ENCODE peak calls at places on chromosomes 3 and 15, in four cellular contexts. C, K, B and J are unnamed samples.
A peak's percentile ranks its signal among the peaks of the same experiment; 100 is the strongest.

GRCh38 chr3:124860599-124860998 is 26.6 kb downstream of the ITGB5 start:
- DNase-seq in C (peak; percentile 93), K (peak; percentile 94), B (no peak), J (no peak)

GRCh38 chr15:47987908-47988532 is 132.8 kb upstream of the SLC24A5 start:
- DNase-seq in C (no peak), K (no peak), B (no peak), J (no peak)

GRCh38 chr15:65421360-65422215 is 1.2 kb downstream of the IGDCC4 start:
- DNase-seq in C (peak; percentile 64), K (peak; percentile 88), B (no peak), J (no peak)

GRCh38 chr15:86915811-86916331 is 836.2 kb downstream of the AGBL1 start:
- DNase-seq in C (peak; percentile 65), K (no peak), B (no peak), J (no peak)

GRCh38 chr3:43256714-43257461 is 29.5 kb upstream of the SNRK start:
- DNase-seq in C (no peak), K (no peak), B (no peak), J (no peak)

GRCh38 chr3:17800232-17800631 is 57.8 kb upstream of the TBC1D5 start:
- DNase-seq in C (no peak), K (no peak), B (no peak), J (no peak)

GRCh38 chr15:66472176-66472999 is 25.2 kb downstream of the SNAPC5 start:
- DNase-seq in C (no peak), K (no peak), B (peak; percentile 6), J (no peak)

GRCh38 chr3:50211930-50212329 is 6.9 kb downstream of the SLC38A3 start:
- DNase-seq in C (no peak), K (no peak), B (no peak), J (no peak)

GRCh38 chr3:98733055-98733777 is 29.9 kb upstream of the ST3GAL6 start:
- DNase-seq in C (peak; percentile 26), K (peak; percentile 86), B (no peak), J (no peak)

GRCh38 chr3:111733856-111734255 is 125.2 kb upstream of the PHLDB2 start:
- DNase-seq in C (no peak), K (no peak), B (no peak), J (no peak)

GRCh38 chr3:119585867-119586570 is 6.7 kb downstream of the ADPRH start:
- DNase-seq in C (no peak), K (no peak), B (no peak), J (no peak)

GRCh38 chr3:23395115-23395514 is 192.0 kb downstream of the UBE2E2 start:
- DNase-seq in C (no peak), K (no peak), B (no peak), J (no peak)

GRCh38 chr15:45456212-45457106 is 66.1 kb downstream of the SLC30A4 start:
- DNase-seq in C (peak; percentile 91), K (peak; percentile 94), B (peak; percentile 32), J (no peak)

GRCh38 chr3:42493126-42493797 is 9.2 kb upstream of the VIPR1 start:
- DNase-seq in C (no peak), K (peak; percentile 66), B (no peak), J (no peak)

GRCh38 chr3:31472479-31473390 is 60.0 kb upstream of the STT3B start:
- DNase-seq in C (no peak), K (no peak), B (no peak), J (no peak)

GRCh38 chr3:58824285-58824684 is 157.7 kb upstream of the FAM3D start:
- DNase-seq in C (peak; percentile 42), K (no peak), B (no peak), J (no peak)

GRCh38 chr3:17258823-17259436 is 374.2 kb downstream of the PLCL2 start:
- DNase-seq in C (no peak), K (no peak), B (no peak), J (no peak)

GRCh38 chr15:69760890-69761568 is 308.4 kb downstream of the RPLP1 start:
- DNase-seq in C (peak; percentile 36), K (peak; percentile 88), B (peak; percentile 66), J (peak; percentile 78)

GRCh38 chr3:61715886-61716527 is 154.6 kb downstream of the PTPRG start:
- DNase-seq in C (no peak), K (no peak), B (no peak), J (no peak)

GRCh38 chr3:52827866-52828376 is 2.6 kb downstream of the ITIH4 start:
- DNase-seq in C (no peak), K (no peak), B (no peak), J (no peak)

GRCh38 chr15:59400103-59400813 is 27.6 kb upstream of the MYO1E start:
- DNase-seq in C (no peak), K (no peak), B (no peak), J (no peak)

GRCh38 chr15:39936187-39936586 is 2.3 kb downstream of the EIF2AK4 start:
- DNase-seq in C (no peak), K (no peak), B (no peak), J (no peak)

GRCh38 chr3:135927170-135927569 is 38.4 kb upstream of the PPP2R3A start:
- DNase-seq in C (no peak), K (no peak), B (no peak), J (no peak)

GRCh38 chr3:152056073-152056472 is 182.6 kb downstream of the SUCNR1 start:
- DNase-seq in C (no peak), K (no peak), B (no peak), J (no peak)

GRCh38 chr3:193827831-193828230 is 234.8 kb downstream of the OPA1 start:
- DNase-seq in C (no peak), K (peak; percentile 42), B (no peak), J (no peak)

GRCh38 chr3:166809520-166809919 is 570.6 kb downstream of the ZBBX start:
- DNase-seq in C (no peak), K (no peak), B (no peak), J (no peak)

GRCh38 chr15:96361309-96362000 is 31.0 kb downstream of the NR2F2 start:
- DNase-seq in C (no peak), K (no peak), B (no peak), J (no peak)

GRCh38 chr15:19944261-19944888 is 597.2 kb downstream of the GOLGA6L6 start:
- DNase-seq in C (no peak), K (no peak), B (no peak), J (no peak)

GRCh38 chr3:154188846-154189245 is 67.7 kb downstream of the ARHGEF26 start:
- DNase-seq in C (no peak), K (no peak), B (no peak), J (no peak)

GRCh38 chr15:101049282-101049681 is 130.1 kb downstream of the LRRK1 start:
- DNase-seq in C (no peak), K (peak; percentile 36), B (no peak), J (peak; percentile 6)

GRCh38 chr3:72162649-72163184 is 377.8 kb upstream of the PROK2 start:
- DNase-seq in C (no peak), K (no peak), B (no peak), J (no peak)

GRCh38 chr3:8509961-8510360 is 8.3 kb downstream of the LMCD1 start:
- DNase-seq in C (peak; percentile 48), K (no peak), B (no peak), J (no peak)

GRCh38 chr3:37703633-37704032 is 158.0 kb upstream of the CTDSPL start:
- DNase-seq in C (no peak), K (no peak), B (no peak), J (no peak)

GRCh38 chr3:115615001-115615447 is 8.3 kb upstream of the GAP43 start:
- DNase-seq in C (no peak), K (no peak), B (no peak), J (no peak)

GRCh38 chr3:64224826-64225606 is at the start of gene PRICKLE2:
- DNase-seq in C (peak; percentile 52), K (peak; percentile 96), B (no peak), J (peak; percentile 16)

GRCh38 chr15:84909029-84909428 is 24.6 kb downstream of the SLC28A1 start:
- DNase-seq in C (no peak), K (no peak), B (no peak), J (no peak)

GRCh38 chr15:76200083-76200465 is 111.2 kb downstream of the ETFA start:
- DNase-seq in C (peak; percentile 15), K (peak; percentile 80), B (no peak), J (no peak)

GRCh38 chr15:86591994-86592746 is 512.5 kb downstream of the AGBL1 start:
- DNase-seq in C (no peak), K (no peak), B (no peak), J (no peak)

GRCh38 chr3:27802425-27802824 is 80.3 kb upstream of the EOMES start:
- DNase-seq in C (no peak), K (no peak), B (no peak), J (no peak)

GRCh38 chr3:27800261-27800660 is 78.1 kb upstream of the EOMES start:
- DNase-seq in C (no peak), K (no peak), B (no peak), J (no peak)

GRCh38 chr3:27802849-27803248 is 80.7 kb upstream of the EOMES start:
- DNase-seq in C (no peak), K (no peak), B (no peak), J (no peak)

DNA sequence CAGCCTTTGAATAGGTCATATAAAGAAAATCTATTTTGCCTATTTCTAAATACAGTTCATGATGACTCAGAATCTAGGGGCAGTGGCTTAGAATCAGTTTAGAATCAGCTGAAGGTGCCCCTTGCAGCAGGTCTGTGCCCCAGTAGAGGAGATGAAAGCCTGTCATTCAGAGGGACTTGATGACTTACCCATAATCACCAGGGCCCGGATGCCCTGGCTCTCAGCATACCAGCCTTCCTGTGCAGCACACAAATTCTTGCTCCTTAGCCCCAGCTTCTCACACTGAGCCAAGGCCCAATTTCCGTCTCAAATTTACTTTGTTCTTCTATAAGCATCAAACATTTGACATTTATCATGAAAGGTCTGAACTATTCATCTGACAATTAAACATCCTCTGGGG is 83.2 kb upstream of the EOMES start:
- DNase-seq in C (no peak), K (no peak), B (no peak), J (no peak)
- H3K4me3 ChIP-seq in C (no peak overlapping the region), K (no peak overlapping the region), B (no peak overlapping the region), J (no peak overlapping the region)

GRCh38 chr3:169630852-169631251 is 32.7 kb downstream of the MECOM start:
- DNase-seq in C (no peak), K (no peak), B (no peak), J (no peak)
- TF ChIP-seq CTCF in C (no peak), K (no peak), B (no peak), J (no peak)

GRCh38 chr15:88802250-88802990 is 816 bp upstream of the ACAN start:
- DNase-seq in C (no peak), K (peak; percentile 48), B (no peak), J (no peak)
- H3K4me3 ChIP-seq in C (no peak overlapping the region), K (no peak overlapping the region), B (no peak overlapping the region), J (no peak overlapping the region)

GRCh38 chr3:185069023-185069422 is 83.8 kb downstream of the C3orf70 start:
- DNase-seq in C (no peak), K (no peak), B (no peak), J (no peak)

GRCh38 chr3:185067173-185067572 is 85.7 kb downstream of the C3orf70 start:
- DNase-seq in C (no peak), K (no peak), B (no peak), J (no peak)

GRCh38 chr3:185069583-185070030 is 83.3 kb downstream of the C3orf70 start:
- DNase-seq in C (no peak), K (no peak), B (no peak), J (peak; percentile 58)

GRCh38 chr3:185071401-185071800 is 81.5 kb downstream of the C3orf70 start:
- DNase-seq in C (no peak), K (no peak), B (no peak), J (no peak)

GRCh38 chr3:185070491-185071335 is 82.1 kb downstream of the C3orf70 start:
- DNase-seq in C (no peak), K (no peak), B (no peak), J (no peak)
- TF ChIP-seq CTCF in C (peak; percentile 28), K (no peak), B (no peak), J (peak; percentile 54)